ENCODE peak calls at places on chromosomes 1 and 21, in ten cellular contexts. One of them, this sample, is unnamed.

GRCh38 chr1:81801032-81801833 is 499 bp downstream of the ADGRL2 start:
- DNase-seq in AG08395: peak; percentile 69
- DNase-seq in activated CD4-positive, alpha-beta T cell treated with anti-CD3 and anti-CD28 coated beads, Interleukin-2, amount 10 ng/mL, durations not matched to agents 7 days and 5 days: no peak
- DNase-seq in H9: peak; percentile 86
- DNase-seq in stimulated activated CD4-positive, alpha-beta T cell treated with anti-CD3 and anti-CD28 coated beads, Interleukin-15, amount 100 ng/mL, for 1 hour: no peak
- DNase-seq in endothelial cell: peak; percentile 61
- DNase-seq in ACHN: peak; percentile 87
- DNase-seq in ureter: peak; percentile 81
- DNase-seq in GM23248: peak; percentile 95
- DNase-seq in NB4: no peak
- DNase-seq in this sample: peak; percentile 73

GRCh38 chr1:75845576-75845975 is 48.9 kb downstream of the MSH4 start:
- DNase-seq in AG08395: no peak
- DNase-seq in activated CD4-positive, alpha-beta T cell treated with anti-CD3 and anti-CD28 coated beads, Interleukin-2, amount 10 ng/mL, durations not matched to agents 7 days and 5 days: no peak
- DNase-seq in H9: no peak
- DNase-seq in stimulated activated CD4-positive, alpha-beta T cell treated with anti-CD3 and anti-CD28 coated beads, Interleukin-15, amount 100 ng/mL, for 1 hour: no peak
- DNase-seq in endothelial cell: no peak
- DNase-seq in ACHN: no peak
- DNase-seq in ureter: no peak
- DNase-seq in GM23248: no peak
- DNase-seq in NB4: no peak
- DNase-seq in this sample: no peak

GRCh38 chr1:218584418-218585155 is 239.5 kb downstream of the TGFB2 start:
- DNase-seq in AG08395: no peak
- DNase-seq in activated CD4-positive, alpha-beta T cell treated with anti-CD3 and anti-CD28 coated beads, Interleukin-2, amount 10 ng/mL, durations not matched to agents 7 days and 5 days: no peak
- DNase-seq in H9: no peak
- DNase-seq in stimulated activated CD4-positive, alpha-beta T cell treated with anti-CD3 and anti-CD28 coated beads, Interleukin-15, amount 100 ng/mL, for 1 hour: no peak
- DNase-seq in endothelial cell: no peak
- DNase-seq in ACHN: no peak
- DNase-seq in ureter: no peak
- DNase-seq in GM23248: peak; percentile 33
- DNase-seq in NB4: no peak
- DNase-seq in this sample: no peak

GRCh38 chr1:27650527-27651175 is 15.7 kb upstream of the FGR start:
- DNase-seq in AG08395: peak; percentile 56
- DNase-seq in activated CD4-positive, alpha-beta T cell treated with anti-CD3 and anti-CD28 coated beads, Interleukin-2, amount 10 ng/mL, durations not matched to agents 7 days and 5 days: no peak
- DNase-seq in H9: peak; percentile 70
- DNase-seq in stimulated activated CD4-positive, alpha-beta T cell treated with anti-CD3 and anti-CD28 coated beads, Interleukin-15, amount 100 ng/mL, for 1 hour: no peak
- DNase-seq in endothelial cell: no peak
- DNase-seq in ACHN: no peak
- DNase-seq in ureter: no peak
- DNase-seq in GM23248: peak; percentile 69
- DNase-seq in NB4: peak; percentile 55
- DNase-seq in this sample: no peak

GRCh38 chr1:244349103-244349531 is 102.6 kb downstream of the ADSS2 start:
- DNase-seq in AG08395: peak; percentile 85
- DNase-seq in activated CD4-positive, alpha-beta T cell treated with anti-CD3 and anti-CD28 coated beads, Interleukin-2, amount 10 ng/mL, durations not matched to agents 7 days and 5 days: no peak
- DNase-seq in H9: peak; percentile 7
- DNase-seq in stimulated activated CD4-positive, alpha-beta T cell treated with anti-CD3 and anti-CD28 coated beads, Interleukin-15, amount 100 ng/mL, for 1 hour: no peak
- DNase-seq in endothelial cell: no peak
- DNase-seq in ACHN: peak; percentile 26
- DNase-seq in ureter: no peak
- DNase-seq in GM23248: peak; percentile 95
- DNase-seq in NB4: no peak
- DNase-seq in this sample: no peak

GRCh38 chr21:45421846-45422775 is 17.1 kb downstream of the COL18A1 start:
- DNase-seq in AG08395: no peak
- DNase-seq in activated CD4-positive, alpha-beta T cell treated with anti-CD3 and anti-CD28 coated beads, Interleukin-2, amount 10 ng/mL, durations not matched to agents 7 days and 5 days: no peak
- DNase-seq in H9: no peak
- DNase-seq in stimulated activated CD4-positive, alpha-beta T cell treated with anti-CD3 and anti-CD28 coated beads, Interleukin-15, amount 100 ng/mL, for 1 hour: no peak
- DNase-seq in endothelial cell: no peak
- DNase-seq in ACHN: no peak
- DNase-seq in ureter: no peak
- DNase-seq in GM23248: no peak
- DNase-seq in NB4: no peak
- DNase-seq in this sample: no peak

GRCh38 chr1:208093754-208094719 is 150.1 kb downstream of the PLXNA2 start:
- DNase-seq in AG08395: peak; percentile 66
- DNase-seq in activated CD4-positive, alpha-beta T cell treated with anti-CD3 and anti-CD28 coated beads, Interleukin-2, amount 10 ng/mL, durations not matched to agents 7 days and 5 days: peak; percentile 71
- DNase-seq in H9: peak; percentile 85
- DNase-seq in stimulated activated CD4-positive, alpha-beta T cell treated with anti-CD3 and anti-CD28 coated beads, Interleukin-15, amount 100 ng/mL, for 1 hour: no peak
- DNase-seq in endothelial cell: peak; percentile 77
- DNase-seq in ACHN: peak; percentile 62
- DNase-seq in ureter: no peak
- DNase-seq in GM23248: peak; percentile 83
- DNase-seq in NB4: peak; percentile 54
- DNase-seq in this sample: peak; percentile 51

GRCh38 chr21:42153046-42153685 is 65.8 kb upstream of the ABCG1 start:
- DNase-seq in AG08395: no peak
- DNase-seq in activated CD4-positive, alpha-beta T cell treated with anti-CD3 and anti-CD28 coated beads, Interleukin-2, amount 10 ng/mL, durations not matched to agents 7 days and 5 days: no peak
- DNase-seq in H9: peak; percentile 22
- DNase-seq in stimulated activated CD4-positive, alpha-beta T cell treated with anti-CD3 and anti-CD28 coated beads, Interleukin-15, amount 100 ng/mL, for 1 hour: no peak
- DNase-seq in endothelial cell: no peak
- DNase-seq in ACHN: no peak
- DNase-seq in ureter: no peak
- DNase-seq in GM23248: no peak
- DNase-seq in NB4: no peak
- DNase-seq in this sample: no peak

GRCh38 chr1:12067900-12068821 is 5.1 kb downstream of the TNFRSF8 start:
- DNase-seq in AG08395: peak; percentile 54
- DNase-seq in activated CD4-positive, alpha-beta T cell treated with anti-CD3 and anti-CD28 coated beads, Interleukin-2, amount 10 ng/mL, durations not matched to agents 7 days and 5 days: peak; percentile 51
- DNase-seq in H9: peak; percentile 92
- DNase-seq in stimulated activated CD4-positive, alpha-beta T cell treated with anti-CD3 and anti-CD28 coated beads, Interleukin-15, amount 100 ng/mL, for 1 hour: no peak
- DNase-seq in endothelial cell: no peak
- DNase-seq in ACHN: no peak
- DNase-seq in ureter: no peak
- DNase-seq in GM23248: peak; percentile 93
- DNase-seq in NB4: no peak
- DNase-seq in this sample: no peak

GRCh38 chr1:205304046-205304694 is 17.4 kb downstream of the NUAK2 start:
- DNase-seq in AG08395: no peak
- DNase-seq in activated CD4-positive, alpha-beta T cell treated with anti-CD3 and anti-CD28 coated beads, Interleukin-2, amount 10 ng/mL, durations not matched to agents 7 days and 5 days: no peak
- DNase-seq in H9: no peak
- DNase-seq in stimulated activated CD4-positive, alpha-beta T cell treated with anti-CD3 and anti-CD28 coated beads, Interleukin-15, amount 100 ng/mL, for 1 hour: no peak
- DNase-seq in endothelial cell: no peak
- DNase-seq in ACHN: no peak
- DNase-seq in ureter: no peak
- DNase-seq in GM23248: no peak
- DNase-seq in NB4: no peak
- DNase-seq in this sample: no peak

GRCh38 chr21:14753466-14754258 is 207.5 kb upstream of the SAMSN1 start:
- DNase-seq in AG08395: no peak
- DNase-seq in activated CD4-positive, alpha-beta T cell treated with anti-CD3 and anti-CD28 coated beads, Interleukin-2, amount 10 ng/mL, durations not matched to agents 7 days and 5 days: no peak
- DNase-seq in H9: no peak
- DNase-seq in stimulated activated CD4-positive, alpha-beta T cell treated with anti-CD3 and anti-CD28 coated beads, Interleukin-15, amount 100 ng/mL, for 1 hour: no peak
- DNase-seq in endothelial cell: no peak
- DNase-seq in ACHN: no peak
- DNase-seq in ureter: no peak
- DNase-seq in GM23248: no peak
- DNase-seq in NB4: no peak
- DNase-seq in this sample: no peak

GRCh38 chr1:88983791-88984552 is 8.5 kb downstream of the KYAT3 start:
- DNase-seq in AG08395: peak; percentile 55
- DNase-seq in activated CD4-positive, alpha-beta T cell treated with anti-CD3 and anti-CD28 coated beads, Interleukin-2, amount 10 ng/mL, durations not matched to agents 7 days and 5 days: peak; percentile 45
- DNase-seq in H9: no peak
- DNase-seq in stimulated activated CD4-positive, alpha-beta T cell treated with anti-CD3 and anti-CD28 coated beads, Interleukin-15, amount 100 ng/mL, for 1 hour: no peak
- DNase-seq in endothelial cell: no peak
- DNase-seq in ACHN: peak; percentile 62
- DNase-seq in ureter: no peak
- DNase-seq in GM23248: peak; percentile 71
- DNase-seq in NB4: peak; percentile 77
- DNase-seq in this sample: no peak

GRCh38 chr1:54611621-54612020 is 11.7 kb downstream of the FAM151A start:
- DNase-seq in AG08395: no peak
- DNase-seq in activated CD4-positive, alpha-beta T cell treated with anti-CD3 and anti-CD28 coated beads, Interleukin-2, amount 10 ng/mL, durations not matched to agents 7 days and 5 days: no peak
- DNase-seq in H9: no peak
- DNase-seq in stimulated activated CD4-positive, alpha-beta T cell treated with anti-CD3 and anti-CD28 coated beads, Interleukin-15, amount 100 ng/mL, for 1 hour: no peak
- DNase-seq in endothelial cell: no peak
- DNase-seq in ACHN: no peak
- DNase-seq in ureter: no peak
- DNase-seq in GM23248: no peak
- DNase-seq in NB4: no peak
- DNase-seq in this sample: no peak

This sample was measured in lung.